ENCODE peak calls at places on chromosomes 7 and 10, in nine cellular contexts. X is IMR-90; G is fibroblast of the aortic adventitia; E is heart left ventricle; C is left ventricle myocardium inferior; I is ovary; K is CD4-positive, CD25-positive, alpha-beta regulatory T cell; N is BJ; Z is fibroblast of mammary gland. V is an unnamed sample.

GRCh38 chr10:86102031-86102430 is 264.6 kb downstream of the GRID1 start:
- DNase-seq in K (no peak), E (no peak), C (no peak), Z (no peak), X (no peak), I (no peak), N (no peak), G (no peak), V (no peak)

GRCh38 chr10:30812018-30812851 is 182.7 kb upstream of the LYZL2 start:
- DNase-seq in N (peak), G (peak), K (no peak), X (peak), Z (peak), E (no peak), C (peak), I (peak), V (peak)

GRCh38 chr10:86533328-86533727 is 11.7 kb upstream of the WAPL start:
- DNase-seq in G (no peak), I (no peak), Z (no peak), E (peak), X (no peak), N (no peak), K (no peak), C (no peak), V (no peak)

GRCh38 chr10:48365668-48366067 is 59.2 kb downstream of the MAPK8 start:
- DNase-seq in C (no peak), Z (peak), K (no peak), G (no peak), E (no peak), I (no peak), N (no peak), X (peak), V (no peak)

GRCh38 chr10:110170142-110170887 is 37.1 kb upstream of the MXI1 start:
- DNase-seq in Z (no peak), I (no peak), N (no peak), G (no peak), C (no peak), K (no peak), X (no peak), E (peak), V (no peak)

GRCh38 chr7:107809179-107809578 is 6.2 kb upstream of the SLC26A3 start:
- DNase-seq in X (no peak), C (no peak), I (no peak), N (no peak), Z (no peak), E (no peak), K (no peak), G (no peak), V (no peak)

GRCh38 chr7:67753891-67754290 is 757.3 kb downstream of the TYW1 start:
- DNase-seq in K (no peak), X (no peak), I (no peak), G (no peak), E (peak), N (no peak), C (no peak), Z (peak), V (no peak)

GRCh38 chr7:136728945-136729344 is 139.5 kb upstream of the CHRM2 start:
- DNase-seq in N (no peak), C (no peak), K (no peak), X (no peak), Z (no peak), E (no peak), G (no peak), I (no peak), V (no peak)

GRCh38 chr10:68073631-68074403 is 1.3 kb downstream of the HERC4 start:
- DNase-seq in G (peak), X (peak), K (peak), C (no peak), N (no peak), Z (no peak), E (no peak), I (no peak), V (peak)

GRCh38 chr10:7707102-7707501 is 4.0 kb downstream of the ITIH2 start:
- DNase-seq in Z (no peak), K (no peak), X (no peak), C (no peak), G (no peak), I (no peak), N (no peak), E (no peak), V (no peak)
- H3K4me3 ChIP-seq in Z (no peak), K (no peak), X (no peak), C (no peak), G (no peak), I (no peak), N (no peak), E (no peak), V (no peak)

GRCh38 chr7:99108615-99109014 is 35.3 kb downstream of the SMURF1 start:
- DNase-seq in E (no peak), K (no peak), N (no peak), I (no peak), G (peak), X (peak), C (no peak), Z (peak), V (no peak)
- H3K4me3 ChIP-seq in E (no peak), K (no peak), N (no peak), I (no peak), G (peak), X (no peak), C (no peak), Z (no peak), V (no peak)

GRCh38 chr7:88306590-88307048 is at the start of gene STEAP4:
- DNase-seq in K (no peak), X (peak), E (peak), Z (peak), C (peak), N (no peak), G (peak), I (peak), V (no peak)
- H3K4me3 ChIP-seq in K (no peak), X (no peak), E (peak), Z (peak), C (peak), N (no peak), G (peak), I (peak), V (no peak)

GRCh38 chr7:99557196-99557607 is 1.2 kb upstream of the ZNF655 start:
- DNase-seq in G (no peak), K (no peak), C (no peak), X (peak), E (no peak), N (no peak), I (no peak), Z (no peak), V (no peak)
- H3K4me3 ChIP-seq in G (peak), K (peak), C (peak), X (peak), E (peak), N (peak), I (peak), Z (peak), V (no peak)

GRCh38 chr7:116592041-116592355 is 67.2 kb downstream of the CAV1 start:
- DNase-seq in X (no peak), C (no peak), E (no peak), Z (no peak), N (no peak), G (no peak), K (no peak), I (no peak), V (no peak)
- H3K4me3 ChIP-seq in X (no peak), C (peak), E (peak), Z (no peak), N (no peak), G (no peak), K (no peak), I (no peak), V (no peak)

GRCh38 chr7:27211694-27212316 is 11.9 kb upstream of the HOXA13 start:
- DNase-seq in E (no peak), C (no peak), N (no peak), X (no peak), I (no peak), G (no peak), Z (no peak), K (no peak), V (no peak)

GRCh38 chr7:27214587-27214950 is 14.7 kb upstream of the HOXA13 start:
- DNase-seq in G (no peak), C (no peak), I (no peak), K (no peak), X (no peak), N (no peak), E (no peak), Z (no peak), V (no peak)

GRCh38 chr7:27213904-27214586 is 14.2 kb upstream of the HOXA13 start:
- DNase-seq in X (no peak), K (no peak), C (no peak), Z (no peak), N (no peak), E (no peak), G (no peak), I (no peak), V (no peak)

GRCh38 chr7:27212587-27213149 is 12.8 kb upstream of the HOXA13 start:
- DNase-seq in N (no peak), E (no peak), G (no peak), K (no peak), Z (no peak), X (no peak), C (no peak), I (no peak), V (no peak)

GRCh38 chr7:27213150-27213903 is 13.4 kb upstream of the HOXA13 start:
- DNase-seq in I (no peak), C (no peak), X (no peak), N (no peak), K (no peak), E (no peak), G (no peak), Z (no peak), V (no peak)
- H3K4me3 ChIP-seq in I (no peak), C (peak), X (no peak), N (no peak), K (no peak), E (no peak), G (no peak), Z (no peak), V (no peak)

DNA sequence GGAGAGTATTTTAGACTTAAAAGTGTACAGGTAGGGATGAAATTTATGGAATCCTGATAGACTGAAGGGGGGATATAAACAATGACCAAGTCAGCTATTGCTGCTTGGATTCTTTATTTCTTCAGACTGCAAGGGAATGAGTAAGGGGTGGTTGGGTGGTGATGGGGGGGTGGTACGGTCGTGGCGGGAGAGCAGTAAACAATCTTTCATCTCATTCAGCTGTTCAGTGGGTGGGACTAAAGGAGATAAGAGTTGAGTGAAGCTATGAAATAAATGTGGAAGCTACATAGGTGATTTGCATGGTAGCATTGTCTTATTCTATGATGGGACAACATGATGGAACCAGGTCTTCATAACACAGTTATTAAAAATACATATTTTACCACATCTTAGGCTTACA is 1.8 kb downstream of the SEPTIN7 start:
- DNase-seq in C (no peak), N (no peak), I (no peak), Z (no peak), X (peak), G (no peak), E (no peak), K (no peak), V (peak)
- H3K4me3 ChIP-seq in C (peak), N (peak), I (peak), Z (peak), X (peak), G (peak), E (peak), K (peak), V (peak)

DNA sequence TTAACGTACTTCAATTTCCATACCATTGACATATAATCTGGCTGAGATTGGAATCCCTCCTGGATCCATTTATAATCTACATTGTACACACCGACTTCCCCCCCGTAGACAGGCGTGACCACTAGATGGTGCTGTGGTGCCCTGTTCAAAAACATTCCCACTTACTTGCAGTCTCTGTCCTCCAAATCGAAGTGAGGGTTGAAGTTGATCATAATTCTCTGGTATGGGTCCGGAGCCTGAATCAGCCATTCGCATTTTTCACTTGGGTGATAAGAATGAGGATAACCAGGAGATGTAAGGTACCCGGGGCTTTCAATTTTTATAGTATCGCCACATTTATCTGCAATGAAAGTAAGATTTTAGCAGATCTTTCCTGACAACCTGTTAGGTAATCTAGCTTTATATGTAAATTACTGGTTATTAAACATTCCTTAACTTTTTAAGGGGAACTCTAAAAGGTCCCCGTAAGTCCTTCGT is 3.9 kb downstream of the NRP1 start:
- DNase-seq in N (no peak), E (peak), I (peak), C (peak), X (peak), K (peak), Z (peak), G (peak), V (peak)
- H3K4me3 ChIP-seq in N (peak), E (peak), I (peak), C (peak), X (peak), K (no peak), Z (peak), G (peak), V (peak)